ENCODE peak calls at places on chromosomes 5 and 9, in five cellular contexts. C is AG04449, X is AG20443, Y is ELR, O is hippocampal formation. K is an unnamed sample.

GRCh38 chr5:94618029-94618492 is 343 bp downstream of the KIAA0825 start:
- DNase-seq in X (peak), C (peak), O (peak), Y (peak), K (no peak)

GRCh38 chr5:32455311-32455710 is 10.8 kb upstream of the ZFR start:
- DNase-seq in O (no peak), C (no peak), X (no peak), Y (no peak), K (no peak)

GRCh38 chr5:72210913-72211670 is 103.8 kb downstream of the MAP1B start:
- DNase-seq in C (no peak), Y (peak), O (no peak), X (peak), K (peak)

GRCh38 chr5:90410178-90410762 is 714 bp upstream of the CETN3 start:
- DNase-seq in X (no peak), O (no peak), Y (no peak), C (no peak), K (no peak)

GRCh38 chr5:97192580-97193421 is 9.8 kb upstream of the RIOK2 start:
- DNase-seq in O (no peak), X (no peak), C (no peak), Y (peak), K (no peak)

GRCh38 chr9:108463927-108464606 is 391.7 kb downstream of the ACTL7B start:
- DNase-seq in O (no peak), Y (no peak), C (no peak), X (peak), K (no peak)

GRCh38 chr9:93301291-93301811 is 117.4 kb downstream of the WNK2 start:
- DNase-seq in Y (no peak), C (no peak), X (peak), O (no peak), K (no peak)

GRCh38 chr5:43244823-43245565 is 53.0 kb downstream of the NIM1K start:
- DNase-seq in O (no peak), Y (no peak), X (no peak), C (no peak), K (no peak)

GRCh38 chr9:75993434-75993833 is 103.0 kb downstream of the PCSK5 start:
- DNase-seq in Y (peak), C (no peak), O (no peak), X (peak), K (no peak)

GRCh38 chr5:115396698-115397097 is 100.2 kb upstream of the CCDC112 start:
- DNase-seq in O (no peak), X (no peak), C (no peak), Y (no peak), K (no peak)

GRCh38 chr5:179302499-179303185 is 42.6 kb downstream of the ADAMTS2 start:
- DNase-seq in Y (no peak), X (no peak), C (no peak), O (no peak), K (no peak)

K was measured in substantia nigra.